ENCODE peak calls at places on chromosome 7, in four cellular contexts. S, M, X and P are unnamed samples.
A peak's percentile ranks its signal among the peaks of the same experiment; 100 is the strongest.

GRCh38 chr7:139034855-139035587 is 821 bp downstream of the ZC3HAV1L start:
- DNase-seq in S (no peak), X (no peak), M (no peak), P (no peak)

GRCh38 chr7:32224276-32224675 is 154.1 kb upstream of the PDE1C start:
- DNase-seq in S (no peak), M (no peak), X (no peak), P (no peak)

GRCh38 chr7:39271386-39271785 is 293.7 kb downstream of the POU6F2 start:
- DNase-seq in S (no peak), M (no peak), X (no peak), P (no peak)

GRCh38 chr7:4634166-4634565 is 47.9 kb upstream of the FOXK1 start:
- DNase-seq in X (no peak), M (no peak), S (no peak), P (no peak)

GRCh38 chr7:4856336-4857056 is 5.3 kb downstream of the PAPOLB start:
- DNase-seq in M (no peak), X (no peak), S (no peak), P (no peak)

GRCh38 chr7:1372671-1373379 is 86.4 kb downstream of the MICALL2 start:
- DNase-seq in S (no peak), X (no peak), M (no peak), P (no peak)

GRCh38 chr7:55020481-55020871 is 1.7 kb downstream of the EGFR start:
- DNase-seq in S (no peak), X (no peak), M (no peak), P (no peak)

GRCh38 chr7:117164578-117164977 is 158.3 kb downstream of the WNT2 start:
- DNase-seq in X (no peak), M (no peak), S (no peak), P (peak; percentile 46)

GRCh38 chr7:50939026-50939425 is 156.3 kb upstream of the GRB10 start:
- DNase-seq in M (no peak), X (no peak), S (no peak), P (no peak)

GRCh38 chr7:138837627-138838026 is 39.6 kb upstream of the ATP6V0A4 start:
- DNase-seq in S (no peak), M (no peak), X (no peak), P (no peak)

GRCh38 chr7:111855161-111855841 is 293.0 kb upstream of the IMMP2L start:
- DNase-seq in X (no peak), S (no peak), M (no peak), P (peak; percentile 69)

GRCh38 chr7:92833766-92834605 is 2.4 kb downstream of the CDK6 start:
- DNase-seq in M (peak; percentile 68), S (peak; percentile 55), X (peak; percentile 65), P (peak; percentile 42)

GRCh38 chr7:106216517-106217088 is 68.2 kb downstream of the NAMPT start:
- DNase-seq in X (no peak), S (no peak), M (no peak), P (peak; percentile 84)

GRCh38 chr7:80763289-80763688 is 124.8 kb downstream of the CD36 start:
- DNase-seq in M (no peak), S (no peak), X (no peak), P (no peak)

GRCh38 chr7:20152511-20152910 is 64.7 kb downstream of the MACC1 start:
- DNase-seq in X (no peak), M (no peak), S (no peak), P (peak; percentile 54)

GRCh38 chr7:47557317-47557985 is 24.5 kb downstream of the TNS3 start:
- DNase-seq in S (no peak), X (no peak), M (no peak), P (peak; percentile 82)

GRCh38 chr7:141072548-141073172 is 1.2 kb upstream of the TMEM178B start:
- DNase-seq in M (no peak), X (no peak), S (no peak), P (no peak)

GRCh38 chr7:66604198-66604597 is 24.5 kb upstream of the KCTD7 start:
- DNase-seq in M (no peak), X (no peak), S (no peak), P (no peak)

GRCh38 chr7:80622531-80622930 is 15.9 kb upstream of the CD36 start:
- DNase-seq in X (no peak), M (no peak), S (no peak), P (no peak)

GRCh38 chr7:3552499-3552898 is 251.4 kb downstream of the SDK1 start:
- DNase-seq in S (no peak), M (no peak), X (no peak), P (no peak)

GRCh38 chr7:70738486-70738885 is 393.5 kb upstream of the GALNT17 start:
- DNase-seq in S (no peak), M (no peak), X (no peak), P (no peak)

GRCh38 chr7:83547526-83547925 is 101.4 kb downstream of the SEMA3E start:
- DNase-seq in S (no peak), M (no peak), X (no peak), P (no peak)

GRCh38 chr7:151348970-151349369 is 7.4 kb downstream of the NUB1 start:
- DNase-seq in M (no peak), X (no peak), S (no peak), P (no peak)

GRCh38 chr7:28160551-28160991 is 20.0 kb downstream of the JAZF1 start:
- DNase-seq in X (no peak), S (no peak), M (no peak), P (no peak)

GRCh38 chr7:69817096-69817495 is 218.8 kb downstream of the AUTS2 start:
- DNase-seq in S (no peak), X (no peak), M (no peak), P (peak; percentile 61)

GRCh38 chr7:56578612-56579011 is 462.4 kb upstream of the NUPR2 start:
- DNase-seq in S (no peak), X (no peak), M (no peak), P (no peak)

GRCh38 chr7:95330194-95331003 is 6.1 kb upstream of the PON1 start:
- DNase-seq in S (no peak), X (no peak), M (peak; percentile 7), P (no peak)

GRCh38 chr7:41139789-41140188 is 563.1 kb downstream of the INHBA start:
- DNase-seq in S (no peak), X (no peak), M (no peak), P (no peak)

GRCh38 chr7:2956526-2957368 is 86.9 kb downstream of the CARD11 start:
- DNase-seq in S (no peak), X (no peak), M (no peak), P (peak; percentile 0)